ENCODE peak calls at places on chromosomes 6 and 20, in seven cellular contexts. H is ascending aorta, U is kidney, P is left lung, N is A673, V is sigmoid colon, L is GM23338. T is an unnamed sample.
A peak's percentile ranks its signal among the peaks of the same experiment; 100 is the strongest.

GRCh38 chr6:170147056-170147787 is 143.7 kb downstream of the DLL1 start:
- DNase-seq in H (no peak), U (peak; percentile 74), P (peak; percentile 33), N (no peak), V (peak; percentile 68), L (no peak), T (no peak)

GRCh38 chr20:18032977-18033892 is 24.5 kb downstream of the OVOL2 start:
- DNase-seq in H (no peak), U (peak; percentile 65), P (no peak), N (no peak), V (no peak), L (peak; percentile 72), T (peak; percentile 16)

GRCh38 chr20:53940883-53941546 is 129.4 kb downstream of the BCAS1 start:
- DNase-seq in H (no peak), U (no peak), P (no peak), N (no peak), V (no peak), L (peak; percentile 51), T (peak; percentile 67)

GRCh38 chr6:372336-372911 is 19.1 kb upstream of the IRF4 start:
- DNase-seq in H (no peak), U (peak; percentile 81), P (no peak), N (no peak), V (no peak), L (no peak), T (no peak)

GRCh38 chr20:39107741-39108140 is 145.6 kb downstream of the DHX35 start:
- DNase-seq in H (no peak), U (no peak), P (no peak), N (no peak), V (no peak), L (no peak), T (no peak)

GRCh38 chr20:62350629-62351422 is 16.3 kb downstream of the LAMA5 start:
- DNase-seq in H (no peak), U (peak; percentile 76), P (no peak), N (no peak), V (no peak), L (no peak), T (no peak)

GRCh38 chr20:47335251-47336012 is 21.1 kb downstream of the ZMYND8 start:
- DNase-seq in H (no peak), U (no peak), P (no peak), N (no peak), V (no peak), L (no peak), T (no peak)

GRCh38 chr6:157317129-157317814 is 6.0 kb downstream of the TMEM242 start:
- DNase-seq in H (peak; percentile 92), U (no peak), P (peak; percentile 72), N (peak; percentile 70), V (peak; percentile 90), L (no peak), T (no peak)

GRCh38 chr6:13589801-13590200 is 15.4 kb downstream of the SIRT5 start:
- DNase-seq in H (no peak), U (no peak), P (no peak), N (no peak), V (no peak), L (no peak), T (no peak)

GRCh38 chr6:13591205-13591921 is 17.0 kb downstream of the SIRT5 start:
- DNase-seq in H (no peak), U (no peak), P (no peak), N (no peak), V (no peak), L (no peak), T (no peak)

GRCh38 chr6:13593720-13594119 is 19.3 kb downstream of the SIRT5 start:
- DNase-seq in H (no peak), U (no peak), P (no peak), N (no peak), V (no peak), L (no peak), T (no peak)

GRCh38 chr6:13590574-13591153 is 16.3 kb downstream of the SIRT5 start:
- DNase-seq in H (no peak), U (no peak), P (no peak), N (no peak), V (no peak), L (no peak), T (no peak)

GRCh38 chr6:13593103-13593502 is 18.7 kb downstream of the SIRT5 start:
- DNase-seq in H (no peak), U (no peak), P (no peak), N (no peak), V (no peak), L (no peak), T (no peak)
- H3K4me1 ChIP-seq in H (no peaks in the 10 kb centered on the region), U (no peaks in the 10 kb centered on the region), P (no peaks in the 10 kb centered on the region), N (no peaks in the 10 kb centered on the region), V (no peaks in the 10 kb centered on the region), L (no peaks in the 10 kb centered on the region), T (no peaks in the 10 kb centered on the region)

GRCh38 chr20:25021336-25021735 is 28.8 kb upstream of the APMAP start:
- DNase-seq in H (peak; percentile 21), U (peak; percentile 29), P (no peak), N (no peak), V (no peak), L (no peak), T (no peak)
- H3K4me1 ChIP-seq in H (no peaks in the 10 kb centered on the region), U (peaks cover 35% of the 10 kb centered on the region), P (no peaks in the 10 kb centered on the region), N (no peaks in the 10 kb centered on the region), V (no peaks in the 10 kb centered on the region), L (no peaks in the 10 kb centered on the region), T (no peaks in the 10 kb centered on the region)

GRCh38 chr6:132000296-132000695 is 49.1 kb upstream of the CCN2 start:
- DNase-seq in H (no peak), U (no peak), P (no peak), N (no peak), V (no peak), L (no peak), T (no peak)
- H3K4me1 ChIP-seq in H (peaks cover 12% of the 10 kb centered on the region), U (no peaks in the 10 kb centered on the region), P (no peaks in the 10 kb centered on the region), N (no peaks in the 10 kb centered on the region), V (peaks cover 8% of the 10 kb centered on the region), L (no peaks in the 10 kb centered on the region), T (peaks cover 13% of the 10 kb centered on the region)

GRCh38 chr20:4736875-4737274 is 15.2 kb downstream of the PRND start:
- DNase-seq in H (no peak), U (no peak), P (no peak), N (no peak), V (no peak), L (no peak), T (no peak)

GRCh38 chr20:4737857-4738627 is 16.3 kb downstream of the PRND start:
- DNase-seq in H (no peak), U (no peak), P (no peak), N (no peak), V (no peak), L (no peak), T (no peak)

GRCh38 chr20:4740774-4741431 is 19.2 kb downstream of the PRND start:
- DNase-seq in H (no peak), U (no peak), P (no peak), N (peak; percentile 74), V (no peak), L (peak; percentile 91), T (peak; percentile 76)
- H3K4me1 ChIP-seq in H (no peaks in the 10 kb centered on the region), U (no peaks in the 10 kb centered on the region), P (no peaks in the 10 kb centered on the region), N (no peaks in the 10 kb centered on the region), V (no peaks in the 10 kb centered on the region), L (no peaks in the 10 kb centered on the region), T (no peaks in the 10 kb centered on the region)

GRCh38 chr20:64025826-64026412 is 10.1 kb upstream of the C20orf204 start:
- DNase-seq in H (no peak), U (no peak), P (no peak), N (no peak), V (no peak), L (no peak), T (no peak)
- H3K4me1 ChIP-seq in H (no peaks in the 10 kb centered on the region), U (peaks cover 9% of the 10 kb centered on the region), P (no peaks in the 10 kb centered on the region), N (no peaks in the 10 kb centered on the region), V (peaks cover 42% of the 10 kb centered on the region), L (no peaks in the 10 kb centered on the region), T (peaks cover 11% of the 10 kb centered on the region)

GRCh38 chr6:112253505-112253841 is 894 bp downstream of the LAMA4 start:
- DNase-seq in H (no peak), U (no peak), P (no peak), N (no peak), V (no peak), L (no peak), T (no peak)

GRCh38 chr6:112252571-112253504 is 1.5 kb downstream of the LAMA4 start:
- DNase-seq in H (no peak), U (no peak), P (no peak), N (no peak), V (no peak), L (no peak), T (peak; percentile 50)

GRCh38 chr6:112251170-112251945 is 3.0 kb downstream of the LAMA4 start:
- DNase-seq in H (peak; percentile 74), U (no peak), P (peak; percentile 37), N (no peak), V (peak; percentile 92), L (no peak), T (no peak)

GRCh38 chr6:112254921-112255320 is 554 bp upstream of the LAMA4 start:
- DNase-seq in H (no peak), U (no peak), P (no peak), N (no peak), V (no peak), L (no peak), T (peak; percentile 37)

GRCh38 chr6:112253842-112254816 is at the start of gene LAMA4:
- DNase-seq in H (peak; percentile 66), U (peak; percentile 79), P (no peak), N (peak; percentile 51), V (peak; percentile 77), L (peak; percentile 68), T (peak; percentile 54)
- H3K4me1 ChIP-seq in H (peaks cover 4% of the 10 kb centered on the region), U (no peaks in the 10 kb centered on the region), P (no peaks in the 10 kb centered on the region), N (no peaks in the 10 kb centered on the region), V (peaks cover 41% of the 10 kb centered on the region), L (peaks cover 24% of the 10 kb centered on the region), T (no peaks in the 10 kb centered on the region)

DNA sequence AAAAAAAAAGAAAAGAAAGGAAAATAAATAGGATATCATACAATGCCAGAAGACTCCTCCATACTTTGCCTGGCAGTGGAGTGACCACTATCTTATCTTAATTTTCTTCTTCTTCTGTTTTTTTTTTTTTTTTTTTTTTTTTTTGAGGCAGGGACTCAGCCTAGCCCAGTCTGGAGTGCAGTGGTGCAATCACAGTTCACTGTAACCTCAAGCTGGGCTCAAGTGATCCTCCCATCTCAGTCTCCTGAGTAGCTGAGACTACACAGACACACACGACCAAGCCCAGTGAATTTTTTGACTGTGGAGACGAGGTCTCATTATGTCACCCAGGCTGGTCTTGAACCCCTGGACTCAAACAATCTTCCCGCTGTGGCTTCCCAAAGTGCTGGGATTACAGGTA is 17.1 kb upstream of the MMP9 start:
- DNase-seq in H (no peak), U (peak; percentile 1), P (no peak), N (no peak), V (peak; percentile 18), L (no peak), T (no peak)
- H3K4me1 ChIP-seq in H (no peaks in the 10 kb centered on the region), U (no peaks in the 10 kb centered on the region), P (no peaks in the 10 kb centered on the region), N (peaks cover 20% of the 10 kb centered on the region), V (no peaks in the 10 kb centered on the region), L (peaks cover 12% of the 10 kb centered on the region), T (no peaks in the 10 kb centered on the region)